ENCODE peak calls at places on chromosomes 1 and 21, in ten cellular contexts. P is psoas muscle; E is esophagus squamous epithelium; B is neuronal stem cell; F is CD8-positive, alpha-beta memory T cell; W is upper lobe of right lung; U is body of pancreas; V is HCT116; L is DND-41; A is SJSA1. O is an unnamed sample.

GRCh38 chr1:93437976-93438605 is 9.8 kb upstream of the FNBP1L start:
- DNase-seq in L (no peak), W (no peak), P (no peak), V (no peak), A (peak; percentile 39), F (no peak), U (no peak), E (no peak), B (peak; percentile 11), O (no peak)

GRCh38 chr1:1213919-1214599 is at the start of gene TNFRSF4:
- DNase-seq in F (no peak), E (no peak), W (no peak), P (peak; percentile 11), B (no peak), V (no peak), L (peak; percentile 33), A (no peak), U (no peak), O (no peak)

GRCh38 chr1:33473900-33474299 is 1.5 kb downstream of the ZSCAN20 start:
- DNase-seq in V (no peak), W (no peak), B (no peak), U (no peak), F (no peak), E (no peak), L (no peak), P (no peak), A (no peak), O (no peak)

GRCh38 chr1:18668750-18669404 is 38.2 kb downstream of the PAX7 start:
- DNase-seq in B (no peak), W (no peak), U (no peak), L (no peak), P (no peak), E (no peak), V (peak; percentile 15), F (no peak), A (no peak), O (no peak)

GRCh38 chr1:65734976-65735375 is 57.7 kb upstream of the PDE4B start:
- DNase-seq in P (no peak), U (no peak), B (no peak), L (no peak), F (no peak), A (no peak), W (no peak), E (no peak), V (no peak), O (no peak)

GRCh38 chr1:218624051-218624450 is 278.9 kb downstream of the TGFB2 start:
- DNase-seq in F (no peak), B (no peak), P (no peak), W (no peak), L (no peak), V (no peak), A (no peak), E (no peak), U (no peak), O (no peak)

GRCh38 chr1:203799157-203799556 is 3.7 kb downstream of the ZBED6 start:
- DNase-seq in L (no peak), P (no peak), B (no peak), A (no peak), E (no peak), V (no peak), W (no peak), U (no peak), F (no peak), O (no peak)

GRCh38 chr1:4033732-4034131 is 133.7 kb upstream of the C1orf174 start:
- DNase-seq in V (no peak), F (no peak), U (no peak), E (no peak), W (no peak), A (no peak), B (no peak), L (no peak), P (no peak), O (no peak)

GRCh38 chr1:22380024-22380785 is 71.4 kb upstream of the ZBTB40 start:
- DNase-seq in L (no peak), P (peak; percentile 27), A (peak; percentile 27), U (no peak), E (no peak), V (no peak), B (no peak), W (no peak), F (no peak), O (no peak)

GRCh38 chr1:43995984-43996732 is 4.8 kb downstream of the CCDC24 start:
- DNase-seq in L (no peak), W (no peak), E (no peak), A (no peak), U (no peak), P (no peak), B (no peak), F (no peak), V (no peak), O (no peak)

GRCh38 chr1:43994071-43994470 is 2.7 kb downstream of the CCDC24 start:
- DNase-seq in A (no peak), W (no peak), B (no peak), E (no peak), V (no peak), L (no peak), P (no peak), F (no peak), U (no peak), O (no peak)

GRCh38 chr1:43993206-43993914 is 2.0 kb downstream of the CCDC24 start:
- DNase-seq in W (no peak), E (no peak), F (no peak), P (no peak), U (no peak), A (no peak), B (no peak), V (no peak), L (no peak), O (no peak)

GRCh38 chr1:43996733-43997115 is 5.3 kb downstream of the CCDC24 start:
- DNase-seq in L (no peak), E (no peak), F (no peak), A (no peak), U (no peak), P (no peak), V (no peak), B (no peak), W (no peak), O (no peak)

DNA sequence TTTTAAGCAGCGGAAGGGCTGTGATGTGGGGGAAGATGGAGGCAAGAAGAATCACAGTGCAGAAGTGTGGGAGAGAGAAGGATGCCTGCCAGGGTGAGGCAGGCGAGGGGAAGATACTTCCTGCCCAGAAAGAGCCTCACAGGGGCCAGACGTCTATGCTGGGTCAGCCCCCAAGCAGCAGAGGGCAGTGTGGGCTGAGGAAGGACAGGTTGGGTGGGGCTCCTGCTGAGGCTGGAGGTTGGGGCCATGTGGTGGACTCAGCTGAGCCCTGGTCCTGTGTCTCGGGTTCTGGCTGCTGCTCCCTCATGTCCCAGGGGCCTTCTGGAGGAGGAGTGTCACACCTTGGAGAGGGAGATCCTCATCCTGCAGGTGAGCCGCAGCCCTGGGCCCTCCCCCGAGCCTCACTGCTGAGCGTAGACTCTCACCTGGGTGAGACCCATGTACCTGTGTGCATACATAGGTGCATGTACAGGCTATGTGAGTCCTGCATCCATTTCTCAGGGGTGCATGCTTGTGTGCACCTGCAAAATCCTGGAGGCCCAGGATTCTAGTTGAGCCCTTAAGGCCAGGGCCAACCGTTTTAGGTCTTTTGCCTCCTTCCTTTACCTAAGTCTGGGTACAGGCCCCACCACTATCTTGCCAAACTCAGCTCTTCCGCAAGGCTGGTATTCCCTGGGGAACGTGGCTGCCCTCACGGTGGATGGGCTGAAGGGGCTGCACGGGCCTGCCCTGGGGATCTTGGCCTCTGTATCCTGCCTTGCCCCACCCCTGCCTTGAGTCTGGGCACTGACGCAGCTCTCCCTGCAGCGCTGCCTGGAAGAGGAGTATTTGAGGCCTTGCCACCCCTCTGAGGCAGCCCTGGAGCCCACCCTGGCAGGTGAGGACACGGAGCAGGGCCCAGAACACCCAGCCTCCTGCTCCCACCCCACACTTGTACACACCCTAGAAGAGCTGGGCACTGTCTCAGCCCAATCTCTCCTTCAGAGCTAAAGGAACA is 3.7 kb downstream of the CCDC24 start:
- DNase-seq in P (no peak), V (no peak), W (no peak), A (no peak), U (no peak), L (peak; percentile 16), B (no peak), E (no peak), F (no peak), O (peak; percentile 60)
- H3K27ac ChIP-seq in P (no peak overlapping the region), V (peak overlapping the region; percentile 8), W (no peak overlapping the region), A (no peak overlapping the region), U (no peak overlapping the region), L (no peak overlapping the region), B (no peak overlapping the region), E (no peak overlapping the region), F (no peak overlapping the region), O (no peak overlapping the region)

DNA sequence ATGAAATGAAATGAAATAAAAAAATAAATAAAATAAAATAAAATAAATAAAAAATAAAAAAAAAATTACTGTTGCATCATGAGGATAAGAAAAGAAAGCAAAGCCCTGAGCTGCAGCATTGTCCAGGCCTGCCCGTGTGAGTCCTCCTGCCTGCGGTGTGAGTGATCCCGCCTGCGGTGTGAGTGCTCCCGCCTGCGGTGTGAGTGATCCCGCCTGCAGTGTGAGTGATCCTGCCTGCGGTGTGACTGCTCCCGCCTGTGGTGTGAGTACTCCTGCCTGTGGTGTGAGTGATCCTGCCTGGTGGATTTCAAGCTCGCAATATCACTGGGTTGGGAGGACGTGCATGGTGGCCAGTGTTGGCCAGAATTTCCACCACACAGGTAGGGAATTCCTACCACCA is 22.4 kb upstream of the PTTG1IP start:
- DNase-seq in A (no peak), L (no peak), U (no peak), W (no peak), F (no peak), E (no peak), B (no peak), P (peak; percentile 8), V (no peak), O (no peak)
- H3K36me3 ChIP-seq in A (peaks cover 53% of the 10 kb centered on the region), L (peaks cover 68% of the 10 kb centered on the region), U (no peaks in the 10 kb centered on the region), W (peaks cover 3% of the 10 kb centered on the region), F (peaks cover 48% of the 10 kb centered on the region), E (no peaks in the 10 kb centered on the region), B (no peaks in the 10 kb centered on the region), P (no peaks in the 10 kb centered on the region), V (no peaks in the 10 kb centered on the region), O (peaks cover 7% of the 10 kb centered on the region)

DNA sequence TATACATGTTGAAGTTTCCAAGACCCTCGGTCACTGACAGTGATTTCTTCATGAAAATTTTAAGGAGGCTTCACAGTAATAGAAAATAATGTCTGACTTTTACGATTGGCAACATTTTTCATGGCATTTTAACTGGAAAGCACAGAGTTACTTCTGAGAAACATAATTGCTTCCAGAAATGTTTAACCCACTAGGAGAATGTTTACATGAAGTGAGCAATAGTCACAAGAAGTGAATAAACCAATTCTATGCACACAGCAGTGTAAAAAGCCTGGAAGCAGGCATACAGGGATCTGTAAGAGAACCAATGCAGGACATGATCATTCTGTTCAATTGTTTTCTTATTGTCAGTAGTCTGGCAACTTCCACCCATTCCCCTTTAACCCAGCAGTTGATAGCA is 316.2 kb upstream of the CXADR start:
- DNase-seq in P (no peak), F (no peak), E (no peak), B (no peak), U (no peak), W (no peak), V (no peak), A (peak; percentile 23), L (no peak), O (no peak)
- H3K27ac ChIP-seq in P (no peak overlapping the region), F (no peak overlapping the region), E (no peak overlapping the region), B (no peak overlapping the region), U (no peak overlapping the region), W (no peak overlapping the region), V (no peak overlapping the region), A (no peak overlapping the region), L (no peak overlapping the region), O (no peak overlapping the region)

DNA sequence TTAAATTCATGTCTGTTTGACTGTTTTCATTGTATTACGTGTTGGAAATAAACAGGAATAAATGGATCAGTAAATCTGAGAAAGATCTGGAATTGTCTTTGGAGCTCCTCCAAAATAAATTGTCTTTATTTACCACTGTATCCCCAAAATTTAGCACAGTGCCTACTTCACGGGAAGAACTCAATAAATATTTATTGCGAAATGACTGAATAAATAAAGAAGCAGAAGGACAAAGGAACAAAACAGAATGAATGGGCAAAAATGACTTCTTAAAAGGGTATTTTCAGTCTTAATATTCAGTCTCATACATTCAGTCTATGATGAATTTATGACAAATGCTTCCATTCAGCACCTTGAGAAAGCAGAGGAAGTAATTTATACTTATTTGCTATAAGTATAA is 19.3 kb upstream of the PRKAA2 start:
- DNase-seq in A (no peak), P (no peak), E (no peak), L (no peak), F (no peak), B (no peak), W (no peak), U (no peak), V (no peak), O (no peak)
- H3K36me3 ChIP-seq in A (no peaks in the 10 kb centered on the region), P (no peaks in the 10 kb centered on the region), E (no peaks in the 10 kb centered on the region), L (no peaks in the 10 kb centered on the region), F (no peaks in the 10 kb centered on the region), B (no peaks in the 10 kb centered on the region), W (no peaks in the 10 kb centered on the region), U (no peaks in the 10 kb centered on the region), V (no peaks in the 10 kb centered on the region), O (no peaks in the 10 kb centered on the region)

O was measured in SJCRH30.